ENCODE peak calls at places on chromosomes 6 and 20, in six cellular contexts. Q is lung, V is spleen, Y is mesenchymal stem cell, D is HCT116, G is ovary. C is an unnamed sample.

GRCh38 chr20:32761831-32762753 is at the start of gene DNMT3B:
- DNase-seq in Y (peak; percentile 71), G (peak; percentile 76), D (peak; percentile 41), V (peak; percentile 91), Q (peak; percentile 69), C (no peak)

GRCh38 chr6:167824591-167825041 is 2.1 kb upstream of the AFDN start:
- DNase-seq in G (no peak), D (no peak), Q (no peak), V (no peak), Y (no peak), C (no peak)

GRCh38 chr20:22762576-22763256 is 178.3 kb upstream of the FOXA2 start:
- DNase-seq in G (no peak), V (no peak), Y (peak; percentile 3), D (no peak), Q (no peak), C (no peak)

GRCh38 chr20:31945790-31946189 is 6.1 kb downstream of the PDRG1 start:
- DNase-seq in G (no peak), V (no peak), D (no peak), Y (no peak), Q (no peak), C (no peak)

GRCh38 chr6:135212935-135213334 is 31.8 kb downstream of the MYB start:
- DNase-seq in Y (peak; percentile 57), D (no peak), V (no peak), Q (no peak), G (no peak), C (no peak)

GRCh38 chr20:54154439-54154838 is 19.3 kb downstream of the CYP24A1 start:
- DNase-seq in D (no peak), Y (no peak), V (no peak), G (no peak), Q (no peak), C (no peak)

GRCh38 chr20:23032056-23032455 is 3.1 kb upstream of the SSTR4 start:
- DNase-seq in D (no peak), V (no peak), Y (no peak), G (no peak), Q (no peak), C (no peak)

GRCh38 chr6:155252581-155252980 is 11.2 kb upstream of the CLDN20 start:
- DNase-seq in V (no peak), G (no peak), Q (no peak), Y (no peak), D (no peak), C (no peak)

GRCh38 chr20:22511943-22512910 is 72.1 kb downstream of the FOXA2 start:
- DNase-seq in Y (no peak), Q (peak; percentile 57), G (no peak), D (no peak), V (no peak), C (no peak)

GRCh38 chr20:62155428-62156253 is 12.1 kb downstream of the SS18L1 start:
- DNase-seq in D (no peak), G (no peak), V (no peak), Y (no peak), Q (no peak), C (no peak)

GRCh38 chr6:40986871-40987270 is 52.1 kb downstream of the UNC5CL start:
- DNase-seq in G (no peak), Y (no peak), V (no peak), Q (no peak), D (no peak), C (no peak)

GRCh38 chr6:40347571-40348011 is 239.6 kb downstream of the LRFN2 start:
- DNase-seq in D (no peak), G (no peak), Q (peak; percentile 14), V (no peak), Y (no peak), C (no peak)

DNA sequence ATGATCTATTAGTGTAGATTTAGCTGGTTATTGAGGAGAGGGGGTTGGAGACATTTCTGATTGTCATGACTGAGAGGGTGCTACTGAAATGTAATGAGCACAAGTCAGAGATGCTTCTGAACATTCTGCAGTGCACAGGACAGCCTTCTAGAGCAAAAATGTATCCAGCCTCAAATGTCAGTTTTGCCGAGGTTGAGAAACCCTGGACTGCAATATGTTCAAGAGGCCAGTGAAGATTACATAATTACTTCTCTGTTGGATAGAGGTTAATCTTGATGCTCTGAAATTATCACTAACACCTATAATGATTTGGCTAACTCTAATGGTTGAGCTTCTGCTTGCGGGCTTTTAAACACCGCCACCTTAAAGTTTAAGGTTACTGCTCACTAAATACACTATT is 3.4 kb upstream of the DUSP22 start:
- DNase-seq in V (no peak), D (no peak), Q (no peak), G (no peak), Y (no peak), C (no peak)
- H3K27me3 ChIP-seq in V (no peaks in the 10 kb centered on the region), D (peaks cover 19% of the 10 kb centered on the region), Q (no peaks in the 10 kb centered on the region), G (no peaks in the 10 kb centered on the region), Y (peaks cover 13% of the 10 kb centered on the region), C (no peaks in the 10 kb centered on the region)

DNA sequence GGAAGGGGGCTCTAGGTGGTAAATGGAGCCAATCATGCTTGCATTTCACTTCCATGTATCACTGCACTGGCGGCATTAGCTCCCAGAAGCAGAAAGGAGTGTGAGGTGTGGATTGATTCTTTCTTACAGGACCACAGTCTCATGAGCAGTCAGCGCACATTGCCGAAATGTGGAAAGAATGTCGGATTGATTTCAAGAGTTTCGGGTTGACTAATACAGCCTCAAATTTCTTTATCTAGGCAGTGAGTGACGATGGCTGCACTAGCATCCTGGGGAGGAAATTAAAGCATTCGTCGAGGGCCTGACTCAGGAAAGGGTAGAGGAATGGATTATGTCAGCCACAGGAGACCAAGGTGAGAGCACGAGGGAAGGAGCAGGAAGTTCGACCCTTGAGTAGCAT is 222.8 kb upstream of the CDYL start:
- DNase-seq in G (no peak), V (no peak), Q (no peak), Y (no peak), D (no peak), C (no peak)
- H3K27me3 ChIP-seq in G (no peaks in the 10 kb centered on the region), V (no peaks in the 10 kb centered on the region), Q (no peaks in the 10 kb centered on the region), Y (peaks cover 18% of the 10 kb centered on the region), D (no peaks in the 10 kb centered on the region), C (no peaks in the 10 kb centered on the region)

DNA sequence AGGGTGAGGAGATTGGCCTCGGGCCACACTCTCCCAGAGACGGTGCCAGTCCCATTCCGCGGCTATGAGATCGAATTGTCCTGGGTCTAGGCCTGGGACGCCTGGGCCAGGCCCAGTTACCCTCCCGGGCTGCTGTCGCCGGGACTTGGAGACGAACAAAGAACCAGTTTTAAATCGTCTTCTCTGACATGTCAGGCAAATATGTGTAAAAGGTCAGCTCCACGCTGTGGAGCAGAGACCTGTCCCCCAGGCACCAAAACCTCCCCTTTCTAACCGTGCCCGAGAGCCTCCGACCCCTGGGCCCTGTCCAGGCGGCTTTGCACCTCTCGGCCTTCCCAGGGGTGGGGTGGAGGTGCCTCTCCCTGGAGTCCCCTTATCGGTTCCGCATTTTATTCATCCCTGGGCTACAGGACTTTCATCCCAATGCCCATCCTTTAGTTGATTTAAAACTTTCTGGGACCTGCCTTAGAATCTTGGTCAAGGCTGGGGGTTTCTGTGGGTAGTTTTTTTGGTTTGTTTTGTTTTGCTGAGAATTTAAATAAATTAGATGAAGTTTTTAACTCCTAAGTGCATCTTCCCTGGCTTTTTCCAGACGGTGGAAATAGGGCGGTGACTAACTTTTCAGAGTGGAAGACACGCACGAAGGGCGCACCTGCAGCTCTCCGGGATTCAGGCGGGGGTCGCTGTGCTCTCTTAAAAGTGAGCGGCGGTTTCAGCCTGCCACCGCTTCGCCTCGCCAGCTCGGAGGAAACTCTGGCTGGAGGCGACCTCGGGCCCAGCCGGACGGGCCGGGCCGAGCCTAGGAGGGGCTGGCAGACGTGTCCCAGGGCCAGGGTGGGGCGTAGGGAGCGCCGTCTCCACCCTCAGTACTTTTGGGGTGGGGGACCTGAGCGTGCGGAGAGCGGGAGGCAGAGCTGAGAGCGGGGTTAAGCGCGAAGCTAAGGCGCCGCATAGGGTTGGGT is 6.0 kb upstream of the TFAP2A start:
- DNase-seq in D (no peak), G (no peak), Y (no peak), V (no peak), Q (no peak), C (no peak)
- H3K27me3 ChIP-seq in D (no peaks in the 10 kb centered on the region), G (peaks cover 12% of the 10 kb centered on the region), Y (peaks cover 99% of the 10 kb centered on the region), V (peaks cover 23% of the 10 kb centered on the region), Q (peaks cover 15% of the 10 kb centered on the region), C (peaks cover 86% of the 10 kb centered on the region)

GRCh38 chr6:143348531-143348930 is 102.0 kb downstream of the ADAT2 start:
- DNase-seq in G (no peak), Q (no peak), Y (no peak), D (no peak), V (no peak), C (no peak)
- H3K27me3 ChIP-seq in G (no peaks in the 10 kb centered on the region), Q (no peaks in the 10 kb centered on the region), Y (no peaks in the 10 kb centered on the region), D (no peaks in the 10 kb centered on the region), V (no peaks in the 10 kb centered on the region), C (no peaks in the 10 kb centered on the region)

GRCh38 chr20:16209826-16210365 is 363.4 kb downstream of the KIF16B start:
- DNase-seq in G (no peak), Y (no peak), V (no peak), Q (no peak), D (no peak), C (no peak)
- H3K27me3 ChIP-seq in G (no peaks in the 10 kb centered on the region), Y (no peaks in the 10 kb centered on the region), V (no peaks in the 10 kb centered on the region), Q (no peaks in the 10 kb centered on the region), D (peaks cover 2% of the 10 kb centered on the region), C (no peaks in the 10 kb centered on the region)

DNA sequence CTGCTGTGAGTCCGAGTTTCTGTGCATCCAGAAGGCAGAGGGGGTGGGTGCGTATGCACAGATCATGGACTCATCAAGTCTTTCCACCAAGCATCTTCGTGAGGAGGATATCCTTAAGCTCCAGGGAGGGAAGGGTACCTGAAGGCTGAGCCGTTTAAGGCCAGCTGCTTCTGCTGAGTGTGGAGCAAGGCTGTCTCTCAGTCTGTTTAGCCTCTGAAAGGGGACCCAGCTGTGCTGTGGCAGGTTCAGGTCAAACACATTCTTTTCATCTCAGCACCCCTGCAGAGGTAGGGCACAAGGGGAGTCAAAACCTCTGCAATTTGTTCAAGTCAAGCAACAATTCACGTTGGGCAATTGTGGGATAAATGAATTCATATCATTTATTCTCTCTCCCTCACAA is 4.4 kb downstream of the LAMP5 start:
- DNase-seq in V (no peak), Q (no peak), G (no peak), Y (no peak), D (no peak), C (no peak)
- H3K27me3 ChIP-seq in V (no peaks in the 10 kb centered on the region), Q (peaks cover 6% of the 10 kb centered on the region), G (no peaks in the 10 kb centered on the region), Y (peaks cover 91% of the 10 kb centered on the region), D (peaks cover 38% of the 10 kb centered on the region), C (peaks cover 46% of the 10 kb centered on the region)

GRCh38 chr6:78526432-78526831 is 340.9 kb upstream of the IRAK1BP1 start:
- DNase-seq in Y (no peak), D (no peak), G (no peak), Q (no peak), V (no peak), C (no peak)

GRCh38 chr6:78525961-78526360 is 341.4 kb upstream of the IRAK1BP1 start:
- DNase-seq in V (no peak), G (no peak), Q (no peak), D (no peak), Y (no peak), C (no peak)

GRCh38 chr6:78533426-78533825 is 333.9 kb upstream of the IRAK1BP1 start:
- DNase-seq in D (no peak), G (no peak), Q (no peak), V (no peak), Y (no peak), C (no peak)

GRCh38 chr6:78530208-78530607 is 337.1 kb upstream of the IRAK1BP1 start:
- DNase-seq in V (no peak), G (no peak), Q (no peak), Y (no peak), D (no peak), C (no peak)

DNA sequence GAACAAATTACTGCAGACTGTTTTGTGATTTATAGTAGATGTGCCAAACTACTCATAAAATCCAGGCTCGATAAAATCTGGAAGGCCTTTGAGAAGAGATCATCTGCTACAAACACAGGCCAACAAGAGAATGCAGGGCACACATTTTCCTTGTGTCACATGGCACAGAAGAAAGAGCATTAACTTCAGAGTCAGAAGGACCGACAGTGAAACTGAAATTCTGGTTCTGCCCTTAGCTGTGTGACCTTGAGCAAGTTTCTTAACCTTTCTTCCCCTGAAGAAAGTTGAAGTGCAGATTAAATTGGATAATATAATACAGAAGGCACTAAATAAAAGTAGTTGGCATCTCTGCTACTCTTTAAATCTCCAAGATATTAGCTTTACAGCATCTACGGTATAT is 338.4 kb upstream of the IRAK1BP1 start:
- DNase-seq in G (no peak), Y (no peak), V (no peak), D (no peak), Q (no peak), C (no peak)
- H3K27me3 ChIP-seq in G (no peaks in the 10 kb centered on the region), Y (no peaks in the 10 kb centered on the region), V (no peaks in the 10 kb centered on the region), D (no peaks in the 10 kb centered on the region), Q (no peaks in the 10 kb centered on the region), C (no peaks in the 10 kb centered on the region)